ENCODE peak calls at places on chromosome 1, in four cellular contexts. M is heart right ventricle, S is A673, N is cardiac fibroblast. H is an unnamed sample.

GRCh38 chr1:159146996-159147395 is 24.4 kb upstream of the CADM3 start:
- DNase-seq in S (no peak), N (no peak), M (no peak), H (no peak)

GRCh38 chr1:215566556-215567490 is at the start of gene KCTD3:
- DNase-seq in N (peak; percentile 82), M (peak; percentile 87), S (peak; percentile 67), H (peak; percentile 19)

GRCh38 chr1:38891753-38892152 is 10.4 kb upstream of the GJA9 start:
- DNase-seq in S (no peak), M (no peak), N (no peak), H (no peak)

GRCh38 chr1:27934818-27935549 is at the start of gene SMPDL3B:
- DNase-seq in N (peak; percentile 9), S (no peak), M (no peak), H (no peak)

GRCh38 chr1:210730023-210730422 is 401.3 kb downstream of the HHAT start:
- DNase-seq in N (no peak), M (no peak), S (no peak), H (no peak)

GRCh38 chr1:155553349-155553748 is 9.3 kb downstream of the ASH1L start:
- DNase-seq in S (no peak), M (no peak), N (no peak), H (no peak)

GRCh38 chr1:224266105-224266935 is 63.7 kb downstream of the NVL start:
- DNase-seq in S (no peak), N (no peak), M (no peak), H (no peak)

GRCh38 chr1:246107516-246108277 is 399.4 kb downstream of the SMYD3 start:
- DNase-seq in M (no peak), N (peak; percentile 16), S (peak; percentile 83), H (no peak)

DNA sequence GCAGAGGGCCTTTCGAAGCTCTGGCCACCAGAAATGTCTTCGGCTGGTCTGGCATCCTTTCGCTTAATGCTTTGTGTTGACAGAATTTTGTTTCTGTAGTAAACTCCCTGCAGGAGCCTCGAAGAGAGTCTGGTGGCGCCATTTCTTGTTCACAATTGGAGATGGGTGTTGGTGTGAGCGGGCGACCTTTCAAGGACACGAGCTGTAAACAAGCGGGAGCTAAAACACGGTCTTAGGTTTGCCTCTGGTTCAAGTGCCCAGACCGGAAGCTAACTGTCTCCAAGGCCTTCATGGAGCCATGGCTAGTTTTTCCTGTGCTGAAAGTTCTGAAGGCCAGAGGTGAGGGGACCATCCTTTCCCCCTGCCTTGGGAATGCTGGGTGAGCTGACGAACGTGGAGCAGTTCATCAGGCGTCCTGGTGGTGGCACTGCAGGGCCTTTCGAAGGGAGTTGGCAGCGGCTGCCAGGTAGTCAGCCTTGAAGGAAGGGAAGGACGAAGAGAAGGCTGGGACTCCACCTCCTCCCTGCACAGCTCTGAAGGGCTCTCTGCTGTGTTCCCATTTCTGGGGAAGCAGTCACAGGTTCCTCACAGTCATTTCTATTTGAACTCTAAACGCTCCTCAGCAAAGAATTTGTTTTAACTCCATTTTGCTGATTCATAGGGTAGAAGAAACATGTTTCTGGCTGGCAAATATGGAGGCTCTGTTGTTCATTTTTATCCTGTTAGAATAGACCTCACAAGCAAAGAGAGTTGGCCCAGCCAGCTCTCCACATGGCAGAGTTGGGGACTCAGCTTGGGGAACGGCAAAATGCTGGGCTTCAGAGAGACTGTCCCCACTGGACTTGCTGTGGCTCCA is 35.2 kb downstream of the URB2 start:
- DNase-seq in S (peak; percentile 86), M (peak; percentile 82), N (peak; percentile 84), H (no peak)
- TF ChIP-seq CTCF in S (peak; percentile 96), M (peak; percentile 91), N (peak; percentile 95), H (peak; percentile 96)

DNA sequence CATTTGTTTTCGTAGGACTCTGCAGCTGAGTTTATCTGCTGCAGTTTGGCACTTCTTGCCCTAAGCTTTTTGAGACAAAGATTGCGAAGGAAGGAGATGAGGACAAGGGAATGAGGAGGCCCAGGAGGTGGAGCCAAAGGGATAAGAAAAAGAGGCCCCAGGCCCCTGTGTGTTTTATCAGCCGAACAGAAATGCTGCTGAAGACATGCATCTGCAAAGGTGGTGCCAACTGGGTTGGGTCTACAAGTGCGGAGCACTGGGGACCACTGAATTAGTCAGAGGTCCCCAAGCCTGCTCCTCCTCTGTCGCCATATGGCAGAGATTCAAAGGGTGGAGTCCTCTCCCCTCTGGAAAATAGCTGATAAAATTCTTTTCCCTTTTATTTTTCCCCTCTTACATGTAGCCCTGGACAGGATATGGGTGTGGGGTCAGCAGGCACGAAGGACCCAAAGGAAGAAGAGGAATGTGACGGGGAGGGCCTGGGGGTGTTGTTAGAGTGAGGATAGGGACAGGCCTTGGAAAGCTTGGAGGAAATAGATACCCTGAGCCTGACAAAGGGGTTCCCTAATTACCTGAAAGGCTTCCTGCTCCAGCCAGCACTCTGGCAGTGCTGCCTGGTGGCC is 2.7 kb downstream of the CD34 start:
- DNase-seq in S (no peak), M (no peak), N (peak; percentile 44), H (no peak)
- TF ChIP-seq CTCF in S (no peak), M (peak; percentile 27), N (no peak), H (no peak)

GRCh38 chr1:109254621-109255096 is 5.3 kb downstream of the CELSR2 start:
- DNase-seq in S (no peak), M (no peak), N (no peak), H (no peak)

GRCh38 chr1:109255673-109256072 is 6.3 kb downstream of the CELSR2 start:
- DNase-seq in S (no peak), N (no peak), M (no peak), H (no peak)

GRCh38 chr1:109253803-109254620 is 4.7 kb downstream of the CELSR2 start:
- DNase-seq in N (peak; percentile 38), S (no peak), M (no peak), H (no peak)

GRCh38 chr1:109256085-109256484 is 6.7 kb downstream of the CELSR2 start:
- DNase-seq in M (no peak), N (no peak), S (no peak), H (no peak)

DNA sequence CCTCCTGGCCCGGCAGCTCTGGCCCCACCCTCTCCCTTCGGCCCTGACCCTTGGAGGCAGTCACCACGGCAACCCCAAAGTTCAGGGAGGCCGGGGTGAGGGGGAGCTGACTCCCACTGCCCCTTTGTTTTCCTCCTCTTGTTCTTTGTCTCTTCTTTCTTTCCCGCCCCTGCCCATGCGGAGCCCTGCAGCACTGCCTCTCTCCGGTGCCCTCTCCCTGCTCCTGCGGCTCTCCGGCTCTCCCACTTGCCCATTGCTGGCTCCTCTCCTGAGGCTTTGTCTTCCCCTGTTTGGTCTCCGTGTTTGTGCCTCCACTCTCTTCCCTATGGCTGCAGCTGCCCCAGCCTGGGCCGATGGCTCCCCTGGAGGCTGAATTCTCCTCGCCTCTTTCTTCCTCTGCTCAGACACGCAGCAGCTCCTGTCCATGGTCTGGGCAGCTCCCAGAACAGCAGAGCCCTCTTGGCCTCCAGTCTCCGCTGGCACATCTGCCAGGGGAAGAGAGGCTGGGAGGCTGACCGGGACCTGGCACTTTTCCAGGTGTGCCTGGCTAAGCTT is 5.8 kb downstream of the CELSR2 start:
- DNase-seq in N (no peak), S (no peak), M (no peak), H (no peak)
- TF ChIP-seq CTCF in N (peak; percentile 20), S (no peak), M (no peak), H (no peak)

GRCh38 chr1:92749024-92749634 is 35.8 kb downstream of the EVI5 start:
- DNase-seq in M (no peak), N (peak; percentile 72), S (peak; percentile 81), H (no peak)

GRCh38 chr1:92752719-92753118 is 32.2 kb downstream of the EVI5 start:
- DNase-seq in S (no peak), N (no peak), M (no peak), H (peak; percentile 65)

GRCh38 chr1:92747735-92748134 is 37.2 kb downstream of the EVI5 start:
- DNase-seq in N (peak; percentile 58), S (no peak), M (no peak), H (no peak)

DNA sequence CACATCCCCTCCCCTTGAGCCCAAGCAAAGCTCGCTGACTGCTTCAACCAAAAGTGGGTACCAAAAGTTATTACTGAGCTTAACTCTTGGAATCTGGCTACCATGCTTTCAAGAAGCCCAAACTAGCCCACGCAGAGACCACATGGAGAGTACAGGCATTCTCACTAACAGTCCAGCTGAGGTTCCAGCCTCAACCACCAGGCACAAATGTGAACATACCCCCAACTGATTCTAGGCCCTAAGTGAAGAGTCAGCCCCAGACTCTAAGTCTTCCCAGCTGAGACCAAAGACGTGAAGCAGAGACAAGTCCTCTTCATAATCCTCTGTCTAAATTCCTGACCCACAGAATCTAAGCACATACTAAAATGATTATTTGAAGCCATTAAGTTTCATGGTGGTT is 36.8 kb downstream of the EVI5 start:
- DNase-seq in N (no peak), S (no peak), M (no peak), H (no peak)
- TF ChIP-seq CTCF in N (no peak), S (no peak), M (no peak), H (peak; percentile 8)

GRCh38 chr1:30876451-30877204 is 31.9 kb downstream of the SDC3 start:
- DNase-seq in N (no peak), S (no peak), M (no peak), H (no peak)
- TF ChIP-seq CTCF in N (peak; percentile 1), S (peak; percentile 29), M (peak; percentile 5), H (peak; percentile 7)

DNA sequence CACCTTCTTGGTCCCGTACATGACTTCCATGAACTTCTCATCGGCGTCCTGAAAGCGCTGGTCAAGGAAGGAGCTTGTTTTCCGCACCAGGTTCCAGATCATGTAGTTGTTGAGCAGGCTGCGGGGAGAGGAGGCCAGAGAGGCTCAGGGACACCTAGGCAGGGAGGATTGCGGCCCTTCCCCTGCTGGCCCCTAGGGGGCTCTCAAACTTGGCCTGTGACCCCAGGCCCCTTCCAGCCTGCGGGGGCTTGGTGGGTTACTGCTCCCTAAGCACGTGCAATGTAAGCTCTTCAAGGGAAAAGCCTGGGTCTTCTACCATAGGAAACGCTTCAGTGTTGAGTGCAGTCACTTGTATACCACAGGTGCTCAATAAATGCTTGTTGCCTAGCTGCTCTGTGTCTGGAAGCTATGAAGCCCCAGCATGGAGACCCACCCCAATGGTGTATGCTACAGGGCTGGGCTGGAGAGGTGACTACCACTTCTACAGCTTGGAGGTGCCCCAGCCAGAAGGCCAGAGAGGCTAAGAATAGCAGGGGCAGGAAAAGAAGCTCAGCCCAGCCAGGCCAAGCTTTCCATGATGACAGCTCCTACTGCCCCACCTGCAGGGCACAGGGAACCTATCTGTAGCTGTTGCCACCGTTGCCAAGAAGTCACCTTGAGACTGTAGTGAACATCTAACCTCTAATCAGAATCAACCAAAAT is 45.1 kb downstream of the ECE1 start:
- DNase-seq in N (no peak), S (no peak), M (no peak), H (no peak)
- TF ChIP-seq CTCF in N (peak; percentile 60), S (peak; percentile 51), M (peak; percentile 13), H (peak; percentile 50)

DNA sequence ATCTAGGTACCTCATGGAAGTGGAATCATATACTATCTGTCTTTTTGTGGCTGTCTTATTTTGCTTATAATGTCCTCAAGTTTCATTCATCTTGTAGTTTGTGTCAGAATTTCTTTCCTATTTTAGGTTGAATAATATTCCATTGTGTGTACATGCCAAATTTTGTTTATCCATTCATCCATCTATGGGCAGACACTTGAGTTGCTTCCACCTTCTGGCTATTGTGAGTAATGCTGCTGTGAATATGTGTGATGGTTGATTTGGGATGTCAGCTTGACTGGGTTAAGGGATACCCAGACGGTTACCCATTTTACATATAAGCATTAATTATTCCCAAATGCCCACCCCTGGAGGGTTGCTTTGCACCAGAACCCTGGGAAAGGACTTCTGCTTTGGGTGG is 477.5 kb downstream of the PTPRU start:
- DNase-seq in N (peak; percentile 24), M (no peak), S (no peak), H (no peak)
- TF ChIP-seq CTCF in N (peak; percentile 46), M (peak; percentile 4), S (peak; percentile 43), H (peak; percentile 37)

GRCh38 chr1:53127546-53127945 is 14.9 kb downstream of the SLC1A7 start:
- DNase-seq in S (no peak), M (no peak), N (no peak), H (no peak)
- TF ChIP-seq CTCF in S (no peak), M (no peak), N (no peak), H (no peak)

H was measured in BJ.